ENCODE peak calls at places on chromosomes 7 and 10, in ten cellular contexts. G is upper lobe of right lung, M is tibial artery, H is body of pancreas, Q is left ventricle myocardium inferior, E is cardiac muscle cell, O is testis, U is lower lobe of right lung, W is Peyer's patch, X is thoracic aorta. F is an unnamed sample. For H3K9me3, the result is how much of the 10 kb centered on the place peaks cover.

GRCh38 chr7:101936612-101937231 is 119.3 kb downstream of the CUX1 start:
- DNase-seq in G (peak), M (peak), H (no peak), Q (peak), E (no peak), O (peak), U (no peak), W (no peak), X (peak), F (peak)

GRCh38 chr7:106217089-106217542 is 67.7 kb downstream of the NAMPT start:
- DNase-seq in G (peak), M (peak), H (peak), Q (peak), E (no peak), O (peak), U (peak), W (peak), X (peak), F (no peak)

GRCh38 chr7:102473271-102473991 is 5.3 kb downstream of the POLR2J start:
- DNase-seq in G (no peak), M (peak), H (peak), Q (no peak), E (no peak), O (no peak), U (peak), W (peak), X (no peak), F (no peak)

GRCh38 chr10:5534880-5535856 is 10.4 kb downstream of the CALML3 start:
- DNase-seq in G (peak), M (peak), H (no peak), Q (no peak), E (no peak), O (no peak), U (no peak), W (peak), X (no peak), F (no peak)

GRCh38 chr7:155580367-155580766 is 34.0 kb upstream of the CNPY1 start:
- DNase-seq in G (no peak), M (no peak), H (no peak), Q (no peak), E (no peak), O (no peak), U (no peak), W (no peak), X (no peak), F (no peak)

GRCh38 chr10:17216217-17216900 is 11.7 kb upstream of the VIM start:
- DNase-seq in G (no peak), M (no peak), H (peak), Q (no peak), E (no peak), O (no peak), U (peak), W (no peak), X (no peak), F (no peak)

GRCh38 chr10:62194924-62195674 is 73.5 kb downstream of the RTKN2 start:
- DNase-seq in G (no peak), M (no peak), H (no peak), Q (no peak), E (no peak), O (no peak), U (no peak), W (no peak), X (no peak), F (no peak)

GRCh38 chr10:96701265-96701664 is 19.0 kb downstream of the PIK3AP1 start:
- DNase-seq in G (no peak), M (no peak), H (no peak), Q (no peak), E (no peak), O (no peak), U (no peak), W (no peak), X (no peak), F (no peak)

GRCh38 chr7:79132844-79133451 is 320.5 kb downstream of the MAGI2 start:
- DNase-seq in G (no peak), M (no peak), H (no peak), Q (no peak), E (no peak), O (no peak), U (no peak), W (no peak), X (no peak), F (no peak)

GRCh38 chr7:47557986-47558670 is 23.8 kb downstream of the TNS3 start:
- DNase-seq in G (no peak), M (no peak), H (no peak), Q (no peak), E (no peak), O (no peak), U (no peak), W (no peak), X (no peak), F (peak)

GRCh38 chr7:12942599-12942998 is 255.2 kb downstream of the ARL4A start:
- DNase-seq in G (no peak), M (no peak), H (peak), Q (no peak), E (no peak), O (no peak), U (no peak), W (no peak), X (no peak), F (no peak)

GRCh38 chr7:79386688-79387422 is 66.6 kb downstream of the MAGI2 start:
- DNase-seq in G (no peak), M (no peak), H (no peak), Q (no peak), E (no peak), O (no peak), U (no peak), W (no peak), X (no peak), F (no peak)

GRCh38 chr10:100984670-100985177 is 2.6 kb downstream of the MRPL43 start:
- DNase-seq in G (no peak), M (no peak), H (no peak), Q (no peak), E (no peak), O (no peak), U (peak), W (peak), X (no peak), F (no peak)

GRCh38 chr10:131802156-131802915 is 98.5 kb upstream of the PPP2R2D start:
- DNase-seq in G (no peak), M (no peak), H (no peak), Q (no peak), E (no peak), O (no peak), U (no peak), W (no peak), X (no peak), F (no peak)

GRCh38 chr7:99078416-99078815 is 65.5 kb downstream of the SMURF1 start:
- DNase-seq in G (no peak), M (no peak), H (no peak), Q (no peak), E (no peak), O (no peak), U (no peak), W (no peak), X (no peak), F (no peak)

GRCh38 chr10:129259128-129259527 is 207.9 kb upstream of the MGMT start:
- DNase-seq in G (no peak), M (no peak), H (no peak), Q (no peak), E (no peak), O (no peak), U (no peak), W (no peak), X (no peak), F (no peak)

GRCh38 chr10:89355373-89355772 is 22.5 kb upstream of the IFIT1B start:
- DNase-seq in G (no peak), M (no peak), H (no peak), Q (no peak), E (no peak), O (no peak), U (no peak), W (no peak), X (no peak), F (no peak)

GRCh38 chr10:60611291-60611747 is 167.0 kb upstream of the CDK1 start:
- DNase-seq in G (no peak), M (no peak), H (no peak), Q (no peak), E (no peak), O (no peak), U (no peak), W (no peak), X (no peak), F (no peak)

GRCh38 chr7:103524042-103524907 is 78.3 kb upstream of the SLC26A5 start:
- DNase-seq in G (no peak), M (no peak), H (peak), Q (no peak), E (peak), O (no peak), U (no peak), W (no peak), X (no peak), F (peak)

GRCh38 chr7:135326636-135327280 is 93.1 kb downstream of the STRA8 start:
- DNase-seq in G (no peak), M (no peak), H (no peak), Q (no peak), E (no peak), O (no peak), U (no peak), W (no peak), X (no peak), F (no peak)

GRCh38 chr10:121244791-121245190 is 353.5 kb downstream of the FGFR2 start:
- DNase-seq in G (no peak), M (no peak), H (no peak), Q (no peak), E (no peak), O (no peak), U (no peak), W (no peak), X (no peak), F (no peak)

GRCh38 chr7:50632561-50633413 is 67.6 kb upstream of the DDC start:
- DNase-seq in G (peak), M (no peak), H (peak), Q (no peak), E (peak), O (peak), U (no peak), W (peak), X (no peak), F (peak)

GRCh38 chr10:124619195-124619594 is 125.0 kb downstream of the FAM53B start:
- DNase-seq in G (no peak), M (no peak), H (no peak), Q (no peak), E (no peak), O (no peak), U (peak), W (peak), X (no peak), F (no peak)

GRCh38 chr7:130150587-130150986 is 54.6 kb downstream of the TMEM209 start:
- DNase-seq in G (no peak), M (no peak), H (peak), Q (no peak), E (no peak), O (no peak), U (no peak), W (peak), X (no peak), F (no peak)

GRCh38 chr10:3090914-3091313 is 23.6 kb downstream of the PFKP start:
- DNase-seq in G (peak), M (no peak), H (peak), Q (peak), E (peak), O (no peak), U (peak), W (no peak), X (no peak), F (peak)

GRCh38 chr7:85716353-85716752 is 529.5 kb upstream of the SEMA3D start:
- DNase-seq in G (no peak), M (no peak), H (no peak), Q (no peak), E (no peak), O (no peak), U (no peak), W (no peak), X (no peak), F (no peak)

GRCh38 chr7:85095816-85096215 is 91.0 kb downstream of the SEMA3D start:
- DNase-seq in G (no peak), M (no peak), H (no peak), Q (no peak), E (no peak), O (no peak), U (no peak), W (no peak), X (no peak), F (no peak)

DNA sequence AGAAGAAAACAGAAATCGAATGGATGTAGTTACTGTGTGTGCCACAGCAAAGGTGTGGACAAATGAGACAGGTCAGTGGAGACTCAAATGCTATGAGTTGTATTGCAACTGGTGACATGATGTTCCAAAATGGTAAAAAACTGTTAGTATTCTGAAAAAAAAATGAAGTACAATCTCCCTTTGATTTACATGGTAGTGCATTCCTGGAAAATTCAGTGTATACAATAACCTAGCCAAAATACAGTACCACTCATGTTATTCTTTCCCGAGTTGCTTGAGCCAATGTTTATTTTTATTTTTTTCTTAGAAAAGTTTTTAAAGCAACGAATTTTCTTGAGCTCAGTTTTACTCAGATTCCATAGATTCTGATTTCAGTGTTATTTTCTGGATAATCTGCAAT is 47.7 kb upstream of the ODAD2 start:
- DNase-seq in G (no peak), M (no peak), H (no peak), Q (no peak), E (no peak), O (no peak), U (no peak), W (no peak), X (no peak), F (no peak)
- H3K9me3 ChIP-seq in G (under half), M (under half), H (under half), Q (under half), E (under half), O (under half), U (under half), W (under half), X (under half), F (under half)

GRCh38 chr7:113113912-113114311 is 4.4 kb downstream of the SMIM30 start:
- DNase-seq in G (no peak), M (no peak), H (no peak), Q (no peak), E (no peak), O (no peak), U (no peak), W (no peak), X (no peak), F (peak)
- TF ChIP-seq CTCF in G (no peak), M (no peak), H (no peak), Q (peak), E (no peak), O (no peak), U (no peak), W (no peak), X (no peak), F (peak)

GRCh38 chr10:38102889-38103288 is 8.8 kb downstream of the ZNF37A start:
- DNase-seq in G (no peak), M (no peak), H (no peak), Q (no peak), E (no peak), O (no peak), U (no peak), W (no peak), X (no peak), F (no peak)
- H3K9me3 ChIP-seq in G (under half), M (half or more), H (under half), Q (half or more), E (under half), O (under half), U (half or more), W (under half), X (half or more), F (under half)

GRCh38 chr10:43264987-43265798 is 1.7 kb downstream of the RASGEF1A start:
- DNase-seq in G (no peak), M (no peak), H (peak), Q (no peak), E (no peak), O (no peak), U (no peak), W (peak), X (no peak), F (no peak)

GRCh38 chr10:43264324-43264986 is 2.4 kb downstream of the RASGEF1A start:
- DNase-seq in G (no peak), M (no peak), H (no peak), Q (no peak), E (no peak), O (no peak), U (no peak), W (no peak), X (no peak), F (no peak)

GRCh38 chr10:43263551-43264323 is 3.1 kb downstream of the RASGEF1A start:
- DNase-seq in G (no peak), M (no peak), H (no peak), Q (no peak), E (no peak), O (no peak), U (peak), W (peak), X (no peak), F (peak)

GRCh38 chr10:43267811-43268210 is 946 bp upstream of the RASGEF1A start:
- DNase-seq in G (no peak), M (no peak), H (no peak), Q (no peak), E (no peak), O (no peak), U (no peak), W (peak), X (no peak), F (no peak)

DNA sequence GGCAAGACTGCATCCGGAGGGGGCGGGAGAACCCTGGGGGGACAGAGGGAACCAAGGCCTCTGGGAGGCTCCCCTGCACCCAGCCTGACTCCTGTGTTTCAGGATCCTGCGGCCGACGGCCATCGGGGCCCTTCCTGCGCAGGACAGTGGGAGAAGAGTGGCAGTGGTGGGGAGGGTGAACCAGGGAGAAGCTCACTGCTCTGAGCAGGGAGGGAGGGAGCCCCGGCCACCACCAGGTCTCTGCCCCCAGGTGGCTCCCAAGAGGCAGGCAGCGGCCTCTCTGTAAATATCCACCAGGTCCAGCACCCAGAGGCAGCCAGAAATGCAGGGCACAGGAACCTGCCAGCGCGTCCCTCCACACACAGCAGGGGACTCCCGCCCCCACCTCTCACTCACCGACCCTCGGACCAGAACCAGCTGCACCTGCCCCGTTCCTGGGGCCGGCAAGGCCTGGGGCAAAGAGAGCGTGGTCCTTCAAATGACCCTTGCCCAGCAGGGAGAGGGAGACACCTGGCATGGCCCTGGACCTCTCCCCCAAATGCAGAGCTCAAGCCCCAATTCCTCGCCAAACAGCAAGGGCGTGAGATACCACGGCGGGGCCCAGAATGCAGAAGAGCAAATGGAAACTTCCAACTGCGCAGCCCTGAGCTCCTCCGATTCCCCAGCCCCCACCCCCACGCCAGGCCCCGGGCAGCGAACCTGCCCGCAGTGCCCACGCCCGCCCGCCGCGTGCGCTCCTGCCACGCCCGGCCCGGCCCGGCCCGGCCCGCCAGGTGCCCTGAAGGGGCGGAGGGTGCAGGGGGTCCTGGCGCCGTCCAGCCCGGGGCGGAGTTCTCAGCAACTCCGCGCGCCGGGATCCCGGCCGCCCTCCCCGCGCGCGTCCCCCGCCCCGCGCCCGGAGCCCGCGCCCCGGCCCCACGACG is 805 bp downstream of the RASGEF1A start:
- DNase-seq in G (peak), M (no peak), H (peak), Q (no peak), E (peak), O (no peak), U (peak), W (peak), X (no peak), F (peak)
- TF ChIP-seq CTCF in G (peak), M (no peak), H (peak), Q (peak), E (no peak), O (no peak), U (peak), W (peak), X (no peak), F (peak)

GRCh38 chr7:158263110-158263963 is 324.3 kb downstream of the PTPRN2 start:
- DNase-seq in G (peak), M (no peak), H (no peak), Q (no peak), E (no peak), O (no peak), U (peak), W (no peak), X (no peak), F (no peak)
- H3K9me3 ChIP-seq in G (under half), M (under half), H (under half), Q (under half), E (under half), O (under half), U (under half), W (under half), X (under half), F (under half)

GRCh38 chr7:73434701-73435069 is 1.1 kb downstream of the FZD9 start:
- DNase-seq in G (no peak), M (no peak), H (no peak), Q (no peak), E (no peak), O (no peak), U (no peak), W (no peak), X (no peak), F (no peak)

GRCh38 chr7:73436031-73436929 is 2.7 kb downstream of the FZD9 start:
- DNase-seq in G (no peak), M (no peak), H (no peak), Q (no peak), E (no peak), O (no peak), U (no peak), W (no peak), X (no peak), F (no peak)

GRCh38 chr7:73432676-73433075 is 902 bp upstream of the FZD9 start:
- DNase-seq in G (no peak), M (no peak), H (no peak), Q (no peak), E (no peak), O (no peak), U (no peak), W (no peak), X (no peak), F (no peak)

GRCh38 chr7:73435471-73436009 is 2.0 kb downstream of the FZD9 start:
- DNase-seq in G (no peak), M (no peak), H (no peak), Q (no peak), E (no peak), O (no peak), U (no peak), W (no peak), X (no peak), F (no peak)

DNA sequence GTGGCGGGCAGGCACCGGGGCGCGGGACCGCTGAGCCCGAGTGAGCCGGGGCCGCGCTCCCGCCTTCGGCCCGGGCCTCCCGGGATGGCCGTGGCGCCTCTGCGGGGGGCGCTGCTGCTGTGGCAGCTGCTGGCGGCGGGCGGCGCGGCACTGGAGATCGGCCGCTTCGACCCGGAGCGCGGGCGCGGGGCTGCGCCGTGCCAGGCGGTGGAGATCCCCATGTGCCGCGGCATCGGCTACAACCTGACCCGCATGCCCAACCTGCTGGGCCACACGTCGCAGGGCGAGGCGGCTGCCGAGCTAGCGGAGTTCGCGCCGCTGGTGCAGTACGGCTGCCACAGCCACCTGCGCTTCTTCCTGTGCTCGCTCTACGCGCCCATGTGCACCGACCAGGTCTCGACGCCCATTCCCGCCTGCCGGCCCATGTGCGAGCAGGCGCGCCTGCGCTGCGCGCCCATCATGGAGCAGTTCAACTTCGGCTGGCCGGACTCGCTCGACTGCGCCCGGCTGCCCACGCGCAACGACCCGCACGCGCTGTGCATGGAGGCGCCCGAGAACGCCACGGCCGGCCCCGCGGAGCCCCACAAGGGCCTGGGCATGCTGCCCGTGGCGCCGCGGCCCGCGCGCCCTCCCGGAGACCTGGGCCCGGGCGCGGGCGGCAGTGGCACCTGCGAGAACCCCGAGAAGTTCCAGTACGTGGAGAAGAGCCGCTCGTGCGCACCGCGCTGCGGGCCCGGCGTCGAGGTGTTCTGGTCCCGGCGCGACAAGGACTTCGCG is 534 bp downstream of the FZD9 start:
- DNase-seq in G (no peak), M (no peak), H (peak), Q (no peak), E (no peak), O (no peak), U (no peak), W (no peak), X (no peak), F (no peak)
- TF ChIP-seq CTCF in G (no peak), M (no peak), H (no peak), Q (no peak), E (no peak), O (no peak), U (no peak), W (no peak), X (no peak), F (no peak)